ENCODE peak calls at places on chromosomes 5 and 9, in nine cellular contexts. A, L, O, U, B, H, W, Q and G are unnamed samples.

GRCh38 chr5:171617787-171618690 is 167.6 kb upstream of the SMIM23 start:
- DNase-seq in A (no peak), L (no peak), O (no peak), U (no peak), B (no peak), H (no peak), W (no peak), Q (no peak), G (no peak)

GRCh38 chr9:111868475-111868874 is 28.1 kb upstream of the UGCG start:
- DNase-seq in A (no peak), L (no peak), O (no peak), U (no peak), B (no peak), H (no peak), W (no peak), Q (no peak), G (no peak)

GRCh38 chr9:15231788-15232635 is 75.0 kb downstream of the TTC39B start:
- DNase-seq in A (no peak), L (no peak), O (no peak), U (peak), B (no peak), H (peak), W (no peak), Q (no peak), G (no peak)

GRCh38 chr9:132651259-132651658 is 18.5 kb downstream of the DDX31 start:
- DNase-seq in A (peak), L (no peak), O (peak), U (no peak), B (peak), H (peak), W (no peak), Q (no peak), G (no peak)

GRCh38 chr5:149735066-149735465 is 5.0 kb downstream of the PPARGC1B start:
- DNase-seq in A (no peak), L (no peak), O (peak), U (no peak), B (no peak), H (peak), W (no peak), Q (no peak), G (no peak)

GRCh38 chr5:143026380-143026779 is 256.2 kb downstream of the ARHGAP26 start:
- DNase-seq in A (no peak), L (no peak), O (no peak), U (no peak), B (no peak), H (no peak), W (no peak), Q (no peak), G (no peak)

GRCh38 chr5:125829349-125829748 is 593.9 kb upstream of the GRAMD2B start:
- DNase-seq in A (no peak), L (no peak), O (no peak), U (no peak), B (no peak), H (no peak), W (no peak), Q (no peak), G (peak)

GRCh38 chr5:95856501-95856981 is 34.0 kb upstream of the GLRX start:
- DNase-seq in A (no peak), L (no peak), O (no peak), U (no peak), B (no peak), H (no peak), W (no peak), Q (no peak), G (no peak)

GRCh38 chr5:43156388-43156787 is 35.6 kb upstream of the NIM1K start:
- DNase-seq in A (no peak), L (no peak), O (no peak), U (no peak), B (no peak), H (no peak), W (no peak), Q (no peak), G (no peak)

GRCh38 chr9:134224827-134225154 is 60.4 kb upstream of the RNU6ATAC start:
- DNase-seq in A (no peak), L (no peak), O (no peak), U (no peak), B (no peak), H (no peak), W (no peak), Q (no peak), G (no peak)

GRCh38 chr5:8869932-8870331 is 675.9 kb downstream of the SEMA5A start:
- DNase-seq in A (no peak), L (no peak), O (no peak), U (no peak), B (no peak), H (no peak), W (no peak), Q (no peak), G (no peak)

GRCh38 chr5:141003791-141004601 is 37.7 kb downstream of the PCDHAC2 start:
- DNase-seq in A (no peak), L (no peak), O (peak), U (peak), B (no peak), H (peak), W (no peak), Q (peak), G (no peak)

GRCh38 chr5:3896098-3896497 is 300.5 kb downstream of the IRX1 start:
- DNase-seq in A (no peak), L (no peak), O (peak), U (no peak), B (no peak), H (no peak), W (no peak), Q (no peak), G (no peak)

GRCh38 chr9:93451762-93452709 is 551 bp downstream of the FAM120A start:
- DNase-seq in A (peak), L (no peak), O (no peak), U (peak), B (no peak), H (peak), W (peak), Q (no peak), G (peak)

GRCh38 chr5:119269061-119269579 is 86.7 kb upstream of the TNFAIP8 start:
- DNase-seq in A (peak), L (no peak), O (peak), U (no peak), B (no peak), H (peak), W (no peak), Q (no peak), G (peak)

GRCh38 chr9:135080286-135081263 is 6.9 kb upstream of the OLFM1 start:
- DNase-seq in A (no peak), L (no peak), O (no peak), U (no peak), B (no peak), H (no peak), W (no peak), Q (no peak), G (no peak)

GRCh38 chr5:81556809-81557208 is 162.9 kb upstream of the ACOT12 start:
- DNase-seq in A (no peak), L (no peak), O (no peak), U (no peak), B (no peak), H (no peak), W (no peak), Q (no peak), G (no peak)